ENCODE peak calls at places on chromosomes 7 and 10, in four cellular contexts. O, Q, Y and B are unnamed samples.

GRCh38 chr7:37510043-37510634 is 61.5 kb upstream of the ELMO1 start:
- DNase-seq in O (no peak), Q (peak; percentile 4), Y (peak; percentile 24), B (no peak)

GRCh38 chr7:81812514-81813472 is 42.9 kb upstream of the HGF start:
- DNase-seq in O (no peak), Q (no peak), Y (no peak), B (no peak)

GRCh38 chr7:157643525-157643970 is 306.7 kb downstream of the DNAJB6 start:
- DNase-seq in O (no peak), Q (no peak), Y (no peak), B (no peak)

GRCh38 chr7:107966701-107967100 is 36.3 kb downstream of the LAMB1 start:
- DNase-seq in O (peak; percentile 56), Q (peak; percentile 90), Y (no peak), B (peak; percentile 15)

GRCh38 chr7:82789883-82790609 is 346.5 kb upstream of the CACNA2D1 start:
- DNase-seq in O (no peak), Q (no peak), Y (no peak), B (no peak)

GRCh38 chr7:16130127-16131110 is 290.9 kb downstream of the CRPPA start:
- DNase-seq in O (no peak), Q (no peak), Y (no peak), B (no peak)

GRCh38 chr7:156473476-156474240 is 166.9 kb upstream of the RNF32 start:
- DNase-seq in O (peak; percentile 53), Q (peak; percentile 25), Y (peak; percentile 57), B (peak; percentile 53)

GRCh38 chr10:44520651-44521050 is 135.8 kb upstream of the CXCL12 start:
- DNase-seq in O (no peak), Q (no peak), Y (no peak), B (no peak)

GRCh38 chr7:7122701-7123281 is 59.6 kb upstream of the C1GALT1 start:
- DNase-seq in O (no peak), Q (no peak), Y (no peak), B (no peak)

GRCh38 chr10:69838418-69838817 is 36.7 kb downstream of the COL13A1 start:
- DNase-seq in O (no peak), Q (no peak), Y (no peak), B (no peak)

GRCh38 chr10:69839696-69840345 is 38.1 kb downstream of the COL13A1 start:
- DNase-seq in O (no peak), Q (no peak), Y (no peak), B (no peak)

GRCh38 chr10:69837261-69837660 is 35.6 kb downstream of the COL13A1 start:
- DNase-seq in O (no peak), Q (no peak), Y (no peak), B (no peak)

GRCh38 chr10:69840773-69841172 is 39.1 kb downstream of the COL13A1 start:
- DNase-seq in O (no peak), Q (no peak), Y (no peak), B (no peak)

DNA sequence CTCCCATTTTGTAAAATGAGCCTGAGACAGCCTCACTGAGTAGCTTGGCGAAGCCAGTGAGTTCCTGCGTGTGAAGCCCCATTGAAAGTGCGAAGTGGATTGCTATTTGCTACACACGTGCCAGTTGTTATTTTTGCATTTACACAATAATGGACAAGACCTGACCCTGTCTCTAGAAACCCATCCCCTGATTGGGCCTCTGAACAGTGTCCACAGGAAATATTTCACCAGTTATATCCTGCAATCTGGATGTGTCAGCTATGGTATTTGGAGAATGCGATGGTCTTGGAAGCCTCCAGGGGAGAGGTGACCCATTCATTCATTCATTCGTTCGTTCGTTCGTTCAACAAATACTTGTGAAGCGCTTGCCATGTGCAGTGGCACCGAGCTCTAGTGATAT is 37.1 kb downstream of the COL13A1 start:
- DNase-seq in O (no peak), Q (no peak), Y (no peak), B (no peak)
- TF ChIP-seq HMGXB4 in O (no peak), Q (no peak), Y (no peak), B (no peak)

GRCh38 chr7:133854739-133855138 is 272.4 kb upstream of the LRGUK start:
- DNase-seq in O (peak; percentile 54), Q (peak; percentile 37), Y (peak; percentile 28), B (no peak)
- TF ChIP-seq NR3C1 in O (no peak), Q (no peak), Y (no peak), B (no peak)

DNA sequence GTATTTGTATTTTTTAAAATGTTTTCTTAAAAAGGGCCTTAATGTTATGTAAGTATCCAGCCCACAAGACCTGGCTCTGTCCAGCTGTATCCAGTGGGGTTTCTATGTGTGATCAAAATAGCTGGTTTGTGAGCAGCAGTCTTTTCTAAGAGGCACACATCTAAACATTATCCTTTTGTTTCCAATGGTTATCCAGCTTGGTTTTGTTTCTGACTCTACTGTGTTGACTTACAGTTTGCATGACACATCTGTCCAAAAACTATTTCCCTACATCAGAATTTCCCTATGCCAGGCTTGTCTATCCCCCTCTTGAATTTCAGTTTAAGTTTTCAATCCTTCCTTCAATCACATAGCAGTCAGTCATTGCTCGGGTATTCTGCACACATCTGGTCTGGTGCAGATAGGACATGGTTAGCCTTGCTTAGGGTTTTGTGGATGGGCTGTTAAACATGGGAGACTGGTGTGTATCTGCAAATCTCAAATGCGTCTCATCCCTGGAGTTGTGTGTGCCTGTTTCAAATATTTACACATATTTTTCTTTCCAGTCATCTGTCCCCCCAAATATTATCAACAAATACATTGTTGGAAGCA is 104.2 kb downstream of the SAMD9 start:
- DNase-seq in O (no peak), Q (no peak), Y (no peak), B (no peak)
- TF ChIP-seq ESRRA in O (no peak), Q (no peak), Y (no peak), B (no peak)

GRCh38 chr10:119441921-119442757 is 100.4 kb downstream of the RGS10 start:
- DNase-seq in O (no peak), Q (no peak), Y (no peak), B (no peak)
- TF ChIP-seq HMGXB4 in O (no peak), Q (no peak), Y (no peak), B (no peak)

DNA sequence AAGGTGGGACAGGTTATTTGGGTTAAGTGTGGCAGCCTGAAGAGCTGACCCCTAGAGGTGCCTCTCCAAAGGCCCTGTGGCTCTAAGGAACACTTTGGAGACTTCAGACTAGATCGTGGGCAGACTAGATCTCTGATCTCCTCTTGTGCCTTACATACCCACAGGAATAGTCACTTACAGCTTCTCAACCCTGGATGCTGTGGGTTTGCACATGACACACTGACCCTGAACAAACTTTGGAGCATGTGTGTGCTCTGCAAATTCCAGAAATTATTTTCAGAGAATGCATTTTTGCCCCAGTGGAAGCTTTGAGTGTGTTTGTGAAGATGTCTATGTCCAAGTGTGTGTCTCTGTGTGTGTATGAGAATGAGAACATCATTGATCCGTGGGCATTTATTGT is 119.6 kb downstream of the EMX2 start:
- DNase-seq in O (no peak), Q (no peak), Y (no peak), B (no peak)
- TF ChIP-seq NR3C1 in O (no peak), Q (no peak), Y (no peak), B (no peak)

DNA sequence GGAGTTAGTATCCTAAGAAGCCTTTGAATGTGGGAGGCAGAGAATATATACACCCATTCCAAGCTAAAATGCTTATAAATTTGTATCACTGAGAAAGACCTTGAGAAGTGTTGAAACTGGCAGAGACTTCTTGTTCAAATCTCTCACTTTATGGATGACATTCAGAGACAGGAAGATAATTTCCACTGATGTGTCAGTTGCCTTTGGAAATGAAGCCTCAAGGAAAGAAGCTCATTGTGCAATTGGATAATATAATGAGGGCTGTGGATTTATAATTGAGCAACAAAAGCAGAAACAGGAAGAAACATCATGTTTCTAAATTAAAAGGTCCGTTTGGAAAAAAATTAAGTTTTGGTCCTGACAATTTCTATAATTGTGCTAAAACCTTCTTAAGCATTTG is 789.9 kb upstream of the IGFBP3 start:
- DNase-seq in O (no peak), Q (no peak), Y (no peak), B (no peak)
- TF ChIP-seq ESRRA in O (no peak), Q (no peak), Y (no peak), B (no peak)

DNA sequence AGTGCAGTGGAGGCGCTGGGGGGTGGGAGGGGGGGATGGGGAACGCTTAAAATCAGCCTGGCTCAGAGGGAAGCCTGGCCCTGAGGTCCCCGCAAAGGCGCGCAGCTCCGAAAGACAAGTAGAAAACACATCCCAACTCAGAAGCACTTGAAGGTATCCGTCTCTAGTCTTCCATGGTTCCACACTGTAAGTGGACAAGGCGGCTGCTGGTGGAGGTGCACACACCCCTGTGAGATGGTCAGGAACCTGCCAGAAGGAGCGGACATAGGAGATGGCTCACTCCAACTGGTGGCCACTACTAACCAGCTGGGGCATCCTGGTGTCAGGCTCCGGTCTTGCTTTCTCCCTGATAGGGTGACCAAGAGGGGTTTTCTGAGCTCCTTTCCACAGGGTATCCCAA is 41.7 kb downstream of the CTBP2 start:
- DNase-seq in O (no peak), Q (no peak), Y (no peak), B (no peak)
- TF ChIP-seq HMGXB4 in O (no peak), Q (no peak), Y (no peak), B (no peak)